ENCODE peak calls at places on chromosomes 16 and 17, in five cellular contexts. A is K562, N is HepG2, Q is GM12878, R is H1. I is an unnamed sample.

GRCh38 chr16:9225527-9226316 is 134.3 kb downstream of the HAPSTR1 start:
- DNase-seq in A (peak), N (peak), Q (no peak), R (no peak), I (peak)

GRCh38 chr16:4306439-4307214 is 9.2 kb upstream of the GLIS2 start:
- DNase-seq in A (no peak), N (no peak), Q (no peak), R (no peak), I (peak)

GRCh38 chr16:876523-877241 is 76.1 kb upstream of the GNG13 start:
- DNase-seq in A (no peak), N (no peak), Q (no peak), R (no peak), I (no peak)

GRCh38 chr16:82852388-82852998 is 225.7 kb downstream of the CDH13 start:
- DNase-seq in A (no peak), N (no peak), Q (no peak), R (no peak), I (no peak)

GRCh38 chr17:58215685-58216084 is 3.4 kb downstream of the MKS1 start:
- DNase-seq in A (no peak), N (no peak), Q (no peak), R (no peak), I (no peak)

GRCh38 chr16:86946396-86946795 is 368.0 kb downstream of the FOXL1 start:
- DNase-seq in A (no peak), N (peak), Q (no peak), R (peak), I (peak)

GRCh38 chr16:89921699-89922476 is 1.3 kb upstream of the TUBB3 start:
- DNase-seq in A (peak), N (peak), Q (no peak), R (no peak), I (peak)

GRCh38 chr16:25014500-25015147 is 545 bp downstream of the ARHGAP17 start:
- DNase-seq in A (peak), N (peak), Q (no peak), R (no peak), I (peak)

GRCh38 chr17:77916771-77917481 is 41.6 kb upstream of the TNRC6C start:
- DNase-seq in A (no peak), N (no peak), Q (peak), R (no peak), I (no peak)

GRCh38 chr16:75108792-75109731 is 7.5 kb downstream of the LDHD start:
- DNase-seq in A (no peak), N (no peak), Q (peak), R (no peak), I (no peak)

GRCh38 chr17:6843241-6843890 is 11.8 kb upstream of the TEKT1 start:
- DNase-seq in A (peak), N (peak), Q (no peak), R (no peak), I (peak)

GRCh38 chr17:5638596-5638995 is 54.3 kb upstream of the NLRP1 start:
- DNase-seq in A (no peak), N (no peak), Q (no peak), R (no peak), I (no peak)

GRCh38 chr17:1752425-1752941 is 9.4 kb upstream of the SERPINF1 start:
- DNase-seq in A (no peak), N (no peak), Q (no peak), R (no peak), I (peak)

GRCh38 chr17:45775576-45776011 is 8.5 kb upstream of the CRHR1 start:
- DNase-seq in A (no peak), N (no peak), Q (no peak), R (no peak), I (no peak)

GRCh38 chr17:48577946-48578615 is at the start of gene HOXB4:
- DNase-seq in A (peak), N (no peak), Q (peak), R (no peak), I (peak)

GRCh38 chr17:51860934-51861561 is 297.5 kb downstream of the CA10 start:
- DNase-seq in A (peak), N (peak), Q (no peak), R (peak), I (peak)

GRCh38 chr17:7703584-7704574 is 1.1 kb upstream of the EFNB3 start:
- DNase-seq in A (peak), N (peak), Q (no peak), R (peak), I (peak)

GRCh38 chr17:32903774-32904673 is 23.9 kb upstream of the TMEM98 start:
- DNase-seq in A (no peak), N (no peak), Q (no peak), R (no peak), I (no peak)

GRCh38 chr16:17275076-17275732 is 195.6 kb downstream of the XYLT1 start:
- DNase-seq in A (no peak), N (peak), Q (no peak), R (no peak), I (no peak)

GRCh38 chr17:38777641-38778250 is 21.6 kb downstream of the PIP4K2B start:
- DNase-seq in A (no peak), N (no peak), Q (no peak), R (no peak), I (no peak)

GRCh38 chr16:3951861-3952332 is 71.4 kb upstream of the CREBBP start:
- DNase-seq in A (no peak), N (no peak), Q (no peak), R (no peak), I (no peak)

GRCh38 chr16:80971814-80972213 is 34.9 kb downstream of the CMC2 start:
- DNase-seq in A (no peak), N (no peak), Q (no peak), R (no peak), I (no peak)

GRCh38 chr16:84458606-84459516 is 45.6 kb downstream of the MEAK7 start:
- DNase-seq in A (no peak), N (no peak), Q (no peak), R (no peak), I (no peak)

GRCh38 chr17:82333279-82334171 is at the start of gene SECTM1:
- DNase-seq in A (no peak), N (no peak), Q (no peak), R (no peak), I (peak)
- H3K4me3 ChIP-seq in A (peak), N (no peak), Q (no peak), R (peak), I (peak)

GRCh38 chr17:18122991-18123753 is 14.6 kb downstream of the MYO15A start:
- DNase-seq in A (no peak), N (no peak), Q (no peak), R (no peak), I (no peak)
- H3K4me2 ChIP-seq in A (no peak), N (no peak), Q (no peak), R (no peak), I (no peak)

DNA sequence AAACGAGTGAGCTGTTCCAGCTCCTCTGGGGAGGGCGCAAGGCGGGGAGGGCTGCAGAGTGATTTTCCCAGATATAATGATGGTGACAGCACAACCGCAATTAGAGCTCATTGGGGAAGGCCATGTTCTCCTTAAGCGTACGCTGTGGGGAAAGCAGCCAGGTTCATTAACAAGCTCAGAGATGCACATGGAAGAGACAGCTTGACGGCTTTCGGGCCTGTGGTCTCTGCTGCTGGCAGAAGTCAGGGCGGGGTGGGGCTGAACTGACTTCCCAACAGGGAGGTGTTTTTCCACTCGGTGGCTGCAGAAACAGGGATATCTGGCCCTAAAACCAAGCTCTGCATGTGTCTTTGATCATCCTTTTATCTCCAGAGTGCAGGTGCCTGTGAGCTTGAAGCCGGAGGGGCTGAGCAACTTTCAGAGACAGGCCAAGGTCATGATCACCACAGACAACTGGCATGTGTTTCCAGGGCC is 24.0 kb upstream of the CACNG1 start:
- DNase-seq in A (no peak), N (peak), Q (no peak), R (no peak), I (no peak)
- TF ChIP-seq CREB1 in A (no peak), N (no peak), Q (no peak), R (no peak), I (no peak)

GRCh38 chr17:79952265-79952877 is 83.3 kb downstream of the TBC1D16 start:
- DNase-seq in A (no peak), N (no peak), Q (no peak), R (no peak), I (no peak)
- H3K4me3 ChIP-seq in A (no peak), N (no peak), Q (no peak), R (no peak), I (no peak)

GRCh38 chr17:59962739-59963318 is 1.7 kb downstream of the RNFT1 start:
- DNase-seq in A (no peak), N (no peak), Q (no peak), R (no peak), I (no peak)
- H3K4me2 ChIP-seq in A (peak), N (peak), Q (no peak), R (no peak), I (no peak)

DNA sequence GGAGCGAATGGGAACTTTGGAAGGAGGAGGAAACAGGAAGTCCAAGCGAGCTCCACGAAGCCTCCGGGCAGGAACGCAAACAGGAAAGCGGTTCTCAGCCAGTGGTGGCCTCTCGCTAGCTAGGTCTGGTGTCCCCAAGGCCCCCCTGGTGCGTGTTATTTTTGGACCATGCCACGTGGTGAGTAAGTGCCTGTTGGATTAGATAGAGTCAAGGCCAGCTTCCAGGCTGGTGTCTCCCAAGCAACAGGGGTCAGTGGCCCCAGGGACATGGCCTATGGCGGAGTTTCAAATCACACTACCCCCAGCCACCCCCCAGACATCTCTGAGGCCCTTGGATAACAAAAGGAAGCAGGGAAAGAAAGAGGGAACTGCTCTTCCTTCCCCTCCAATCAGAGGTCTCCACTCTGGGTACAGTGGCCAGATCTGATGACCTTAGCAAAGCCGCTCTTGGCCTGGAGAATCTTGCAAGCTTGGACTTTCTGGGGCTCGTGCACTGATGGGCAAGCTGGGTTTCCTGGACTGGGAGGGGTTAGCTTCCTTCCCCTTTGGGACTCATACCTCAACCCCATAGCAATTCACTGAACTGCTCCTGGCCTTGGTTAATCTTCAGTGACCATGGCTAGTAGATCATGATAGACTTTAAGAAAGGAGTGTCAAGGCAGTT is 58.2 kb downstream of the MAF start:
- DNase-seq in A (no peak), N (no peak), Q (no peak), R (no peak), I (no peak)
- TF ChIP-seq CREB1 in A (no peak), N (no peak), Q (no peak), R (no peak), I (no peak)

GRCh38 chr16:49652441-49653175 is 203.3 kb downstream of the ZNF423 start:
- DNase-seq in A (no peak), N (no peak), Q (no peak), R (no peak), I (no peak)
- H3K4me3 ChIP-seq in A (no peak), N (no peak), Q (no peak), R (no peak), I (no peak)

GRCh38 chr16:88430185-88430523 is 22.9 kb upstream of the ZFPM1 start:
- DNase-seq in A (no peak), N (no peak), Q (no peak), R (no peak), I (no peak)
- H3K4me2 ChIP-seq in A (no peak), N (no peak), Q (peak), R (peak), I (no peak)

GRCh38 chr16:23807028-23807427 is 28.8 kb upstream of the PRKCB start:
- DNase-seq in A (no peak), N (no peak), Q (no peak), R (no peak), I (no peak)
- TF ChIP-seq CREB1 in A (no peak), N (no peak), Q (no peak), R (no peak), I (no peak)

I was measured in GM23338.